ENCODE peak calls at places on chromosomes 3 and 15, in ten cellular contexts. G is fibroblast of mammary gland, N is IMR-90, H is dorsolateral prefrontal cortex, Y is ovary, F is mucosa of descending colon, U is tibial artery, Q is astrocyte of the spinal cord, X is fibroblast of lung, V is suprapubic skin. T is an unnamed sample.

GRCh38 chr3:171245796-171246453 is 214.3 kb downstream of the TNIK start:
- DNase-seq in N (no peak), G (no peak), V (no peak), U (no peak), Y (no peak), Q (no peak), F (no peak), X (no peak), H (no peak), T (no peak)

GRCh38 chr3:193418576-193419373 is 40.2 kb upstream of the ATP13A5 start:
- DNase-seq in G (no peak), Q (no peak), V (no peak), N (no peak), X (no peak), F (no peak), U (no peak), Y (no peak), H (no peak), T (no peak)

GRCh38 chr3:169965562-169965961 is 1.0 kb upstream of the SEC62 start:
- DNase-seq in Q (no peak), G (no peak), U (no peak), H (no peak), V (no peak), X (no peak), N (no peak), F (no peak), Y (no peak), T (no peak)

GRCh38 chr15:68812596-68813548 is 7.8 kb downstream of the ANP32A start:
- DNase-seq in H (no peak), G (no peak), Q (peak), X (peak), V (no peak), F (no peak), N (no peak), U (no peak), Y (no peak), T (no peak)

GRCh38 chr3:159186581-159186980 is 384.7 kb downstream of the MFSD1 start:
- DNase-seq in Y (no peak), X (no peak), F (no peak), Q (no peak), U (no peak), G (no peak), N (no peak), H (no peak), V (no peak), T (no peak)

GRCh38 chr15:81003023-81003350 is 2.3 kb downstream of the TLNRD1 start:
- DNase-seq in F (no peak), V (no peak), Y (no peak), Q (no peak), N (no peak), X (no peak), G (no peak), H (no peak), U (no peak), T (no peak)

GRCh38 chr3:10528046-10528445 is 22.7 kb upstream of the ATP2B2 start:
- DNase-seq in Y (no peak), Q (no peak), U (no peak), N (no peak), G (no peak), X (no peak), H (no peak), F (no peak), V (no peak), T (no peak)

GRCh38 chr3:178302966-178303930 is 233.0 kb upstream of the KCNMB2 start:
- DNase-seq in X (no peak), N (no peak), V (no peak), U (no peak), F (no peak), Y (no peak), Q (peak), H (no peak), G (no peak), T (no peak)

GRCh38 chr3:125401402-125401801 is 26.3 kb upstream of the ZNF148 start:
- DNase-seq in U (no peak), H (no peak), F (no peak), Q (peak), N (peak), V (no peak), G (peak), X (no peak), Y (no peak), T (no peak)

GRCh38 chr3:129058441-129059194 is 2.0 kb upstream of the GP9 start:
- DNase-seq in Q (no peak), U (no peak), H (no peak), F (peak), Y (no peak), G (no peak), X (no peak), N (no peak), V (no peak), T (no peak)

GRCh38 chr3:171824824-171825221 is 14.5 kb upstream of the PLD1 start:
- DNase-seq in U (no peak), Y (no peak), V (no peak), N (peak), X (no peak), G (peak), H (no peak), F (no peak), Q (no peak), T (no peak)

GRCh38 chr3:32249184-32249782 is 10.8 kb downstream of the CMTM8 start:
- DNase-seq in G (peak), H (no peak), F (no peak), V (no peak), Y (no peak), U (no peak), Q (peak), X (peak), N (peak), T (peak)

GRCh38 chr3:127744875-127745274 is 72.1 kb downstream of the ABTB1 start:
- DNase-seq in V (no peak), Q (no peak), Y (no peak), U (no peak), G (no peak), F (no peak), X (no peak), H (no peak), N (no peak), T (no peak)

GRCh38 chr3:175349181-175349580 is 490.0 kb downstream of the NAALADL2 start:
- DNase-seq in G (no peak), U (no peak), F (no peak), Y (no peak), X (no peak), H (no peak), Q (no peak), V (no peak), N (no peak), T (no peak)

GRCh38 chr3:115626711-115627110 is 3.4 kb downstream of the GAP43 start:
- DNase-seq in X (no peak), U (no peak), G (no peak), Y (no peak), Q (no peak), V (no peak), N (no peak), H (no peak), F (no peak), T (no peak)

GRCh38 chr3:149435936-149436885 is 38.3 kb upstream of the TM4SF4 start:
- DNase-seq in X (no peak), H (no peak), U (no peak), G (peak), F (no peak), Y (no peak), V (no peak), Q (no peak), N (no peak), T (no peak)

GRCh38 chr3:131083190-131083863 is 56.6 kb downstream of the NEK11 start:
- DNase-seq in Y (peak), V (no peak), X (peak), G (peak), H (peak), U (no peak), Q (peak), N (no peak), F (peak), T (no peak)

GRCh38 chr3:192514081-192514753 is 213.1 kb downstream of the FGF12 start:
- DNase-seq in X (peak), H (peak), N (no peak), Y (no peak), G (peak), V (no peak), Q (peak), F (no peak), U (no peak), T (no peak)

GRCh38 chr3:80492162-80492561 is 724.4 kb upstream of the ROBO1 start:
- DNase-seq in F (no peak), Y (no peak), G (no peak), X (no peak), N (no peak), V (no peak), U (no peak), Q (no peak), H (no peak), T (no peak)

GRCh38 chr15:36067483-36068274 is 511.7 kb upstream of the CDIN1 start:
- DNase-seq in N (no peak), G (no peak), Y (no peak), X (no peak), H (no peak), U (no peak), F (no peak), Q (no peak), V (no peak), T (no peak)

GRCh38 chr15:66748320-66748779 is 46.3 kb downstream of the SMAD6 start:
- DNase-seq in X (peak), U (no peak), G (peak), N (peak), Q (peak), F (no peak), Y (no peak), H (no peak), V (no peak), T (peak)

GRCh38 chr3:10169000-10169496 is 4.3 kb downstream of the IRAK2 start:
- DNase-seq in X (no peak), U (no peak), F (no peak), G (no peak), Y (no peak), V (no peak), Q (no peak), H (no peak), N (no peak), T (no peak)

GRCh38 chr3:155313916-155314315 is 20.4 kb upstream of the STRIT1 start:
- DNase-seq in Q (no peak), G (no peak), X (no peak), U (no peak), N (no peak), H (no peak), F (no peak), V (no peak), Y (no peak), T (no peak)

GRCh38 chr3:138902166-138902565 is 44.8 kb downstream of the FOXL2 start:
- DNase-seq in Q (no peak), Y (no peak), N (no peak), G (no peak), F (no peak), V (no peak), U (no peak), H (no peak), X (no peak), T (no peak)

GRCh38 chr3:20028846-20029430 is 11.3 kb upstream of the KAT2B start:
- DNase-seq in X (no peak), Q (no peak), V (no peak), H (no peak), G (no peak), F (no peak), U (no peak), N (no peak), Y (no peak), T (no peak)

GRCh38 chr3:146544929-146545528 is 622 bp upstream of the PLSCR1 start:
- DNase-seq in F (no peak), V (no peak), G (no peak), Q (no peak), Y (no peak), H (no peak), X (no peak), N (no peak), U (no peak), T (no peak)
- TF ChIP-seq CTCF in F (no peak), V (no peak), G (no peak), Q (no peak), Y (no peak), H (no peak), X (no peak), N (no peak), U (no peak), T (no peak)

GRCh38 chr15:75650908-75651809 is 3.4 kb downstream of the SNX33 start:
- DNase-seq in X (peak), Y (no peak), F (no peak), V (no peak), Q (no peak), G (peak), H (no peak), U (peak), N (no peak), T (no peak)
- H3K4me3 ChIP-seq in X (peak), Y (peak), F (no peak), V (peak), Q (peak), G (peak), H (peak), U (peak), N (peak), T (peak)

GRCh38 chr3:109098245-109098644 is 19.7 kb downstream of the MORC1 start:
- DNase-seq in N (no peak), U (no peak), G (no peak), Y (no peak), F (no peak), X (no peak), Q (no peak), H (no peak), V (no peak), T (no peak)
- TF ChIP-seq CTCF in N (peak), U (no peak), G (no peak), Y (no peak), F (peak), X (no peak), Q (peak), H (no peak), V (no peak), T (no peak)

DNA sequence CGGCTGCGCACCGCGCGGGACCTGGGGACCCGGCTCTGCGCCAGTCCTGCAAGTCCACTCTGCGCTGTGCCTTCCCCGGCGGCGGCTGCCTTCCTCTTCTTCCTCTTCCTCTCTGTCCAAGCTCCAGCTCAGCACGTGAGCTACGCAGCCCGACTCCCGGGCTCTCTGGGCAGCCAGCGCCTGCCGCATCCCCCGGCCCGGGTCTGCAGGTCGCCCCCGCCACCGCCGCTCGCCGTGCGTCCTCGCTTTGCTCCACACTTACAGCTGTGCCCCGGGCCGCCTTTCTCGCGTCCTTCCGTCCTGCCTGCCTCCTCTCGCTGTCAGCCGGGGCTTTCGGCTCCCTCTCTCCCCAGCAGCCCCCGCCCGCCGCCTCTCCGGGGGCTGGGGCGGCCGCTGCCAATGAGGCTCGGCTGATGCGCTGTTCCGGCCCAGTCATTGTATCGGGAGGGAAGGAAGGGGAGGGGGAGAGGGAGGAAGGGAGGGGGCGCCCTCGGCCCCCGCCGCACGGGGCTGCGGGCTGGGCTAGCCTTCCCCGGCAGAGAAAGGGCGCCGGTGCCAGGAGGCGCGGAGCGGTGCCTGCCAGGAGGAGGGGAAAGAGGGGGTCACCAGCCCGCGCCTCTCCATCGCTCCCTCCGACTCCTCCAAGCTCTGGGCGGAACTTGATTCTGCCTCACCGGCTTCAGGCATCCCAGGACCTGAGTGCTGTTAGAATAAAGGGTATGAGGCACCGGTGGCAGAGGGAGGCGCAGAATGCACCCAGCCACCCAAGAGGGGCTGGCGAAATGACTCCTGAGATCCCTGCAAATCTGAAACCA is 156.6 kb upstream of the FRMD4B start:
- DNase-seq in H (peak), X (peak), U (no peak), Q (no peak), G (no peak), V (peak), Y (peak), F (peak), N (no peak), T (no peak)
- H3K4me3 ChIP-seq in H (peak), X (no peak), U (peak), Q (no peak), G (peak), V (peak), Y (peak), F (no peak), N (no peak), T (no peak)

DNA sequence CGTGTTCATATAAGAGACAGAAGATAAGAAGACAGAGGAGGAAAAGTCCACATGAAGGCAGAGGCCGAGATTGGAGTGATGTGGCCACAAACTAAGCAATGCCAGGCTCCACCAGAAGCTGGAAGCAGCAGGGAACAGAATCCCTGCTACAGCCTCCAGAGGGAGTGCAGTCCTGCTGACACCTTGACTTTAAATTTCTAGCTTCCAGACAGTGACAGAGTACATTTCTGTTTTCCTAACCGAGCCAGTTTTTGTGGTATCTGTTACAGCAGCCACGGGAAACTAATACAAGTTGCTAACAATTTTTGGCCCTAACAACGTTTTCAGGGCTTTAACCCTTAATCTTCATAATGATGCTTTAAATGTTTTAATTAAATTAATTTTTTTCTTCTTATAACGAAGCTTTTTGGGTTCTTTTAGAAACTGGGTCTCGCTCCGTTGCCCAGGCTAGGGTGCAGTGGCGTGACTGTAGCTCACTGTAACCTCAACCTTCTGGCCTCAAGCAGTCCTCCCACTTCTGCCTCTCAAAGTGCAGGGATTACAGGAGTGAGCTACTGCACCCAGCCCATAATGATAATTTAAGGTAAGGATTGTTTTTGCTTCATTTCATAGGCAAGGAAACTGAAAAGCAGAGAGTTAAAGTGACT is 202.3 kb upstream of the PROK2 start:
- DNase-seq in G (peak), X (peak), V (no peak), F (no peak), U (no peak), H (no peak), Q (peak), N (peak), Y (no peak), T (no peak)
- TF ChIP-seq CTCF in G (peak), X (peak), V (peak), F (no peak), U (peak), H (no peak), Q (peak), N (peak), Y (no peak), T (peak)

GRCh38 chr15:40451497-40452158 is 10.9 kb downstream of the BAHD1 start:
- DNase-seq in Q (no peak), G (no peak), F (no peak), U (no peak), V (no peak), X (no peak), H (no peak), Y (no peak), N (no peak), T (no peak)

GRCh38 chr15:40449275-40449674 is 8.5 kb downstream of the BAHD1 start:
- DNase-seq in V (no peak), Y (no peak), U (no peak), N (peak), X (no peak), F (no peak), H (no peak), Q (no peak), G (peak), T (no peak)

GRCh38 chr15:40454904-40455391 is 14.2 kb downstream of the BAHD1 start:
- DNase-seq in G (peak), Y (no peak), V (no peak), H (no peak), U (no peak), X (peak), Q (peak), F (no peak), N (peak), T (no peak)

GRCh38 chr15:40450047-40450446 is 9.3 kb downstream of the BAHD1 start:
- DNase-seq in N (no peak), Y (no peak), V (no peak), Q (no peak), H (no peak), G (no peak), U (no peak), F (no peak), X (no peak), T (no peak)

GRCh38 chr15:40452296-40453090 is 11.7 kb downstream of the BAHD1 start:
- DNase-seq in Y (no peak), F (no peak), V (no peak), X (no peak), U (no peak), N (no peak), Q (no peak), H (no peak), G (no peak), T (no peak)
- H3K4me3 ChIP-seq in Y (no peak), F (no peak), V (no peak), X (no peak), U (no peak), N (no peak), Q (no peak), H (no peak), G (no peak), T (no peak)

GRCh38 chr3:152308475-152308844 is 39.7 kb downstream of the MBNL1 start:
- DNase-seq in X (no peak), N (no peak), H (no peak), G (no peak), F (no peak), V (no peak), Y (no peak), U (no peak), Q (no peak), T (no peak)
- TF ChIP-seq CTCF in X (no peak), N (no peak), H (no peak), G (no peak), F (no peak), V (no peak), Y (no peak), U (no peak), Q (no peak), T (no peak)

T was measured in AG09309.